ENCODE peak calls at places on chromosomes 6 and 20, in nine cellular contexts. E is neural crest cell, F is spleen, P is colonic mucosa, K is left ventricle myocardium inferior, N is fibroblast of lung, R is pancreas, W is GM23338, H is bronchial epithelial cell. S is an unnamed sample.

GRCh38 chr6:73078333-73078732 is 147.0 kb downstream of the KHDC1L start:
- DNase-seq in E (no peak), F (no peak), P (no peak), K (no peak), N (no peak), R (no peak), W (no peak), H (no peak), S (no peak)

GRCh38 chr6:3227363-3228045 is at the start of gene TUBB2B:
- DNase-seq in E (peak), F (no peak), P (no peak), K (peak), N (no peak), R (peak), W (peak), H (no peak), S (peak)

GRCh38 chr6:137015943-137016342 is 28.8 kb downstream of the IL20RA start:
- DNase-seq in E (no peak), F (no peak), P (no peak), K (no peak), N (no peak), R (no peak), W (no peak), H (no peak), S (no peak)

GRCh38 chr20:44896583-44896982 is 11.1 kb downstream of the YWHAB start:
- DNase-seq in E (no peak), F (no peak), P (no peak), K (no peak), N (peak), R (no peak), W (no peak), H (no peak), S (no peak)

GRCh38 chr6:35014786-35015185 is 125.7 kb downstream of the ANKS1A start:
- DNase-seq in E (no peak), F (no peak), P (no peak), K (no peak), N (peak), R (no peak), W (no peak), H (peak), S (no peak)

GRCh38 chr6:41470341-41471063 is 75.7 kb upstream of the FOXP4 start:
- DNase-seq in E (no peak), F (no peak), P (no peak), K (peak), N (no peak), R (no peak), W (peak), H (peak), S (no peak)

GRCh38 chr6:164124473-164124872 is 710.0 kb downstream of the QKI start:
- DNase-seq in E (no peak), F (peak), P (no peak), K (no peak), N (no peak), R (no peak), W (no peak), H (no peak), S (no peak)

GRCh38 chr20:48069626-48070025 is 284.3 kb upstream of the SULF2 start:
- DNase-seq in E (no peak), F (no peak), P (no peak), K (no peak), N (no peak), R (no peak), W (no peak), H (no peak), S (no peak)

GRCh38 chr20:2297352-2297717 is 1.5 kb downstream of the TGM3 start:
- DNase-seq in E (no peak), F (no peak), P (no peak), K (no peak), N (no peak), R (peak), W (peak), H (no peak), S (no peak)

GRCh38 chr6:68087399-68088133 is 547.5 kb upstream of the ADGRB3 start:
- DNase-seq in E (no peak), F (no peak), P (no peak), K (no peak), N (peak), R (no peak), W (no peak), H (no peak), S (no peak)

GRCh38 chr6:130377371-130377770 is 11.6 kb downstream of the TMEM200A start:
- DNase-seq in E (no peak), F (no peak), P (no peak), K (no peak), N (peak), R (no peak), W (no peak), H (no peak), S (no peak)

GRCh38 chr6:39137235-39137634 is 22.2 kb upstream of the SAYSD1 start:
- DNase-seq in E (peak), F (no peak), P (peak), K (no peak), N (peak), R (no peak), W (peak), H (peak), S (no peak)

GRCh38 chr20:42373049-42373448 is 754.9 kb upstream of the CHD6 start:
- DNase-seq in E (no peak), F (no peak), P (no peak), K (no peak), N (no peak), R (no peak), W (no peak), H (no peak), S (no peak)

GRCh38 chr6:106608080-106608668 is 21.1 kb downstream of the RTN4IP1 start:
- DNase-seq in E (peak), F (no peak), P (peak), K (no peak), N (peak), R (no peak), W (peak), H (peak), S (no peak)

GRCh38 chr20:63686492-63687321 is 9.7 kb upstream of the TNFRSF6B start:
- DNase-seq in E (no peak), F (peak), P (peak), K (peak), N (peak), R (no peak), W (no peak), H (peak), S (no peak)

GRCh38 chr20:7627734-7628663 is 312.3 kb downstream of the HAO1 start:
- DNase-seq in E (no peak), F (no peak), P (no peak), K (no peak), N (peak), R (no peak), W (no peak), H (peak), S (no peak)

GRCh38 chr6:133502451-133503259 is 261.5 kb downstream of the EYA4 start:
- DNase-seq in E (no peak), F (no peak), P (no peak), K (no peak), N (peak), R (no peak), W (no peak), H (peak), S (no peak)

GRCh38 chr20:9409981-9410380 is 104.4 kb upstream of the LAMP5 start:
- DNase-seq in E (no peak), F (no peak), P (no peak), K (no peak), N (peak), R (no peak), W (no peak), H (peak), S (no peak)

GRCh38 chr6:149357726-149358538 is 40.4 kb downstream of the TAB2 start:
- DNase-seq in E (no peak), F (no peak), P (no peak), K (no peak), N (peak), R (no peak), W (no peak), H (no peak), S (no peak)

GRCh38 chr20:63572788-63573738 is 976 bp downstream of the HELZ2 start:
- DNase-seq in E (no peak), F (peak), P (no peak), K (no peak), N (no peak), R (peak), W (peak), H (no peak), S (no peak)

GRCh38 chr20:10965936-10966470 is 292.2 kb upstream of the JAG1 start:
- DNase-seq in E (no peak), F (no peak), P (no peak), K (no peak), N (peak), R (no peak), W (no peak), H (no peak), S (no peak)

GRCh38 chr6:140985679-140986275 is 1146.9 kb upstream of the GJE1 start:
- DNase-seq in E (no peak), F (no peak), P (no peak), K (no peak), N (peak), R (no peak), W (no peak), H (no peak), S (no peak)

GRCh38 chr20:64224344-64225165 is 31.0 kb upstream of the PCMTD2 start:
- DNase-seq in E (no peak), F (no peak), P (no peak), K (no peak), N (peak), R (no peak), W (no peak), H (peak), S (no peak)

GRCh38 chr6:27241443-27241842 is 6.1 kb upstream of the PRSS16 start:
- DNase-seq in E (no peak), F (no peak), P (no peak), K (no peak), N (no peak), R (no peak), W (no peak), H (no peak), S (no peak)

GRCh38 chr6:40344566-40345185 is 242.5 kb downstream of the LRFN2 start:
- DNase-seq in E (no peak), F (no peak), P (peak), K (no peak), N (no peak), R (no peak), W (no peak), H (no peak), S (no peak)

GRCh38 chr20:18679020-18679419 is 91.2 kb downstream of the DTD1 start:
- DNase-seq in E (peak), F (no peak), P (no peak), K (no peak), N (peak), R (no peak), W (peak), H (no peak), S (no peak)

GRCh38 chr20:52978851-52979250 is 6.7 kb downstream of the TSHZ2 start:
- DNase-seq in E (no peak), F (no peak), P (no peak), K (no peak), N (no peak), R (no peak), W (no peak), H (peak), S (no peak)

GRCh38 chr20:62774762-62775161 is 21.5 kb upstream of the MRGBP start:
- DNase-seq in E (no peak), F (no peak), P (no peak), K (no peak), N (no peak), R (peak), W (no peak), H (no peak), S (no peak)

GRCh38 chr6:1067346-1067745 is 244.6 kb upstream of the FOXQ1 start:
- DNase-seq in E (no peak), F (no peak), P (no peak), K (no peak), N (no peak), R (no peak), W (no peak), H (no peak), S (no peak)

GRCh38 chr20:31945790-31946189 is 6.1 kb downstream of the PDRG1 start:
- DNase-seq in E (no peak), F (no peak), P (no peak), K (no peak), N (peak), R (no peak), W (no peak), H (no peak), S (no peak)

GRCh38 chr20:54633374-54633773 is 158.0 kb downstream of the DOK5 start:
- DNase-seq in E (no peak), F (no peak), P (no peak), K (no peak), N (no peak), R (no peak), W (no peak), H (no peak), S (no peak)

GRCh38 chr20:42095221-42095620 is 477.0 kb upstream of the CHD6 start:
- DNase-seq in E (no peak), F (no peak), P (no peak), K (no peak), N (no peak), R (no peak), W (no peak), H (no peak), S (no peak)

GRCh38 chr6:33481192-33481591 is 26.8 kb downstream of the ZBTB9 start:
- DNase-seq in E (no peak), F (no peak), P (no peak), K (no peak), N (no peak), R (no peak), W (no peak), H (peak), S (no peak)

GRCh38 chr20:1322511-1323245 is 6.3 kb downstream of the SDCBP2 start:
- DNase-seq in E (no peak), F (peak), P (no peak), K (no peak), N (peak), R (no peak), W (no peak), H (peak), S (no peak)

GRCh38 chr20:25274481-25274880 is 26.6 kb downstream of the PYGB start:
- DNase-seq in E (no peak), F (peak), P (no peak), K (peak), N (no peak), R (peak), W (no peak), H (no peak), S (no peak)

GRCh38 chr6:42907336-42907735 is 8.5 kb upstream of the PTCRA start:
- DNase-seq in E (no peak), F (no peak), P (no peak), K (no peak), N (no peak), R (no peak), W (no peak), H (no peak), S (no peak)

GRCh38 chr6:80789912-80790635 is 683.6 kb downstream of the BCKDHB start:
- DNase-seq in E (no peak), F (no peak), P (no peak), K (no peak), N (peak), R (no peak), W (no peak), H (peak), S (no peak)

GRCh38 chr6:169008641-169009040 is 245.0 kb downstream of the THBS2 start:
- DNase-seq in E (no peak), F (no peak), P (no peak), K (no peak), N (peak), R (no peak), W (peak), H (no peak), S (no peak)
- TF ChIP-seq CTCF in E (no peak), F (no peak), P (no peak), K (no peak), N (no peak), R (no peak), W (no peak), H (no peak), S (no peak)

DNA sequence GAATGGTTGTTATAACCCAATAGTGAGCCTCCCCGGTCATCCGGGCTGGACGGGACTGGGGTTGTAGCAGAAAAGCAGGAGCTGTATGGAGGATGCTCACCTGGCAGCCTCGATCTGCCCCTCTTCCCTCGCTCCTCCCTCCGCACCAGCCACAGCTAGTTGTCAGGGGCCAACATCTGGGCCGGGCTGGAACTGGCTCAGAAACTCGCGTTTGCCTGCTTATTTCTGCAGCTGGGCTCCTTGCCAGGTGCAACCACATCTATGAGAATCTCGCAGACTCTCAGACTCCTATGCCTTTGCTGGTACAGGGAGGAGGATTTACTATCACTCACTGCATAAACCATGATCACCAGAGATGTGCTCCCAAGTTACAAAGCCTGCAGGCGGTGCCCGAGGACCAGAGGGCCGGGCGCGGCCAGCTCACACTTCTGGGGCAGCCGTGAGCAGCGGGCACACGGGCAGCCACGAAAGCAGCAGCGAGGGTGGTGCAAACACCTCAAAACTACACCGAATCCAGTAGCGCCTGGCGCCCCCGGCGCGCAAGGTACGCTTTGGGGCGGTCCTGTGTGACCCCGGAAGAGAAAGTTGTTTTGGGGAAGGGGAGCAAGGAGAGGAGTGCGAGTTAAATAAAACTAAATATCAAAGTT is 609 bp upstream of the LRRC1 start:
- DNase-seq in E (peak), F (peak), P (peak), K (peak), N (peak), R (peak), W (peak), H (peak), S (no peak)
- TF ChIP-seq CTCF in E (peak), F (no peak), P (peak), K (peak), N (peak), R (no peak), W (peak), H (peak), S (peak)

GRCh38 chr20:59044295-59044694 is 1.7 kb upstream of the PRELID3B start:
- DNase-seq in E (no peak), F (no peak), P (no peak), K (no peak), N (no peak), R (no peak), W (no peak), H (no peak), S (no peak)

GRCh38 chr20:59040682-59041081 is 1.9 kb downstream of the PRELID3B start:
- DNase-seq in E (no peak), F (no peak), P (peak), K (no peak), N (no peak), R (no peak), W (no peak), H (no peak), S (no peak)

GRCh38 chr20:59042796-59043621 is 423 bp upstream of the PRELID3B start:
- DNase-seq in E (peak), F (peak), P (peak), K (peak), N (peak), R (peak), W (peak), H (peak), S (peak)

GRCh38 chr20:59043698-59044097 is 1.1 kb upstream of the PRELID3B start:
- DNase-seq in E (no peak), F (no peak), P (no peak), K (no peak), N (no peak), R (no peak), W (no peak), H (peak), S (no peak)

GRCh38 chr20:59042151-59042795 is at the start of gene PRELID3B:
- DNase-seq in E (no peak), F (no peak), P (peak), K (peak), N (peak), R (no peak), W (peak), H (no peak), S (no peak)
- TF ChIP-seq CTCF in E (no peak), F (no peak), P (no peak), K (no peak), N (no peak), R (no peak), W (no peak), H (no peak), S (no peak)

DNA sequence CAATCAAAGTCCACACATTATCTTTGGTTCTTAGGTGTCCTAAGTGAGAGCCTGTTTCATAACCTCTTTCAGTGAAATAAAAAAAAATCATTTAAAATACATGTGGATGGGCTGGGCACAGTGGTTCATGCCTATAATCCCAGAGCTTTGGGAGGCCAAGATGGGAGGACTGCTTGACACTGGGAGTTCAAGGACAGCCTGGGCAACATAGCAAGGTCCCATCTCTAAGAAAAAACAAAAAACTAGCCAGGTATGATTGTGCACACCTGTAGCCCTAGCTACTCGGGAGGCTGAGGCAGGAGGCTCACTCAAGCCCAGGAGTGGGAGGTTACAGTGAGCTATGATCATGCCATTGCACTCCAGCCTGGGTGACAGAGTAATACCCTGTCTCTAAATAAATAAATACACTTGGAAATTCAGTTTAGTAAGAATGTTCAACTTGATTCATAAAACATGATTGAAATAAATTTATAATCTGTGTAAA is 3.6 kb downstream of the MPC1 start:
- DNase-seq in E (no peak), F (no peak), P (no peak), K (no peak), N (no peak), R (no peak), W (no peak), H (no peak), S (no peak)
- TF ChIP-seq CTCF in E (no peak), F (no peak), P (no peak), K (no peak), N (no peak), R (no peak), W (no peak), H (no peak), S (no peak)

GRCh38 chr20:57108218-57108617 is 158.2 kb downstream of the BMP7 start:
- DNase-seq in E (no peak), F (no peak), P (no peak), K (no peak), N (no peak), R (no peak), W (no peak), H (no peak), S (no peak)

GRCh38 chr20:57107208-57107607 is 159.2 kb downstream of the BMP7 start:
- DNase-seq in E (no peak), F (no peak), P (no peak), K (no peak), N (no peak), R (no peak), W (no peak), H (no peak), S (no peak)

GRCh38 chr20:57109151-57109953 is 157.1 kb downstream of the BMP7 start:
- DNase-seq in E (no peak), F (no peak), P (no peak), K (no peak), N (no peak), R (no peak), W (no peak), H (no peak), S (no peak)

GRCh38 chr20:57106692-57107091 is 159.7 kb downstream of the BMP7 start:
- DNase-seq in E (no peak), F (no peak), P (no peak), K (no peak), N (no peak), R (no peak), W (no peak), H (no peak), S (no peak)

GRCh38 chr20:57108742-57109141 is 157.7 kb downstream of the BMP7 start:
- DNase-seq in E (no peak), F (no peak), P (no peak), K (no peak), N (no peak), R (no peak), W (peak), H (no peak), S (no peak)
- TF ChIP-seq CTCF in E (no peak), F (no peak), P (no peak), K (no peak), N (no peak), R (no peak), W (peak), H (no peak), S (no peak)

GRCh38 chr6:12870033-12870432 is 153.5 kb downstream of the PHACTR1 start:
- DNase-seq in E (no peak), F (no peak), P (no peak), K (no peak), N (no peak), R (no peak), W (no peak), H (no peak), S (no peak)
- TF ChIP-seq CTCF in E (no peak), F (no peak), P (no peak), K (no peak), N (no peak), R (no peak), W (no peak), H (no peak), S (no peak)

S was measured in D721Med.